ENCODE peak calls at places on chromosomes 6 and 20, in five cellular contexts. S is T-helper 9 cell, P is SHP77, E is NCI-H2171, V is fibroblast of the conjunctiva. L is an unnamed sample.

GRCh38 chr6:168582581-168582981 is 141.6 kb downstream of the SMOC2 start:
- DNase-seq in S (no peak), P (no peak), E (no peak), V (no peak), L (no peak)

GRCh38 chr6:4355241-4355640 is 219.9 kb upstream of the ECI2 start:
- DNase-seq in S (no peak), P (no peak), E (no peak), V (peak; percentile 24), L (no peak)

GRCh38 chr6:144055121-144055931 is 40.0 kb downstream of the SF3B5 start:
- DNase-seq in S (no peak), P (no peak), E (no peak), V (no peak), L (peak; percentile 45)

GRCh38 chr6:14647311-14647710 is 529.7 kb downstream of the CD83 start:
- DNase-seq in S (no peak), P (no peak), E (no peak), V (no peak), L (no peak)

GRCh38 chr6:136751478-136751956 is 40.8 kb downstream of the MAP3K5 start:
- DNase-seq in S (no peak), P (no peak), E (no peak), V (no peak), L (no peak)

GRCh38 chr6:159533016-159533415 is 160.0 kb downstream of the SOD2 start:
- DNase-seq in S (no peak), P (no peak), E (no peak), V (no peak), L (no peak)

GRCh38 chr6:42781811-42782688 is at the start of gene BICRAL:
- DNase-seq in S (peak; percentile 75), P (no peak), E (peak; percentile 84), V (peak; percentile 82), L (peak; percentile 71)

GRCh38 chr20:21101453-21102251 is 4.5 kb downstream of the LINC00237 start:
- DNase-seq in S (no peak), P (no peak), E (no peak), V (no peak), L (peak; percentile 3)

GRCh38 chr6:157030756-157031155 is 253.6 kb downstream of the ARID1B start:
- DNase-seq in S (no peak), P (no peak), E (no peak), V (no peak), L (no peak)

GRCh38 chr6:55922406-55922805 is 47.0 kb upstream of the BMP5 start:
- DNase-seq in S (no peak), P (no peak), E (no peak), V (no peak), L (no peak)

GRCh38 chr6:120869397-120869796 is 464.9 kb downstream of the TBC1D32 start:
- DNase-seq in S (no peak), P (no peak), E (no peak), V (no peak), L (no peak)

GRCh38 chr6:70694371-70694770 is 26.7 kb downstream of the SMAP1 start:
- DNase-seq in S (no peak), P (no peak), E (no peak), V (no peak), L (no peak)

GRCh38 chr6:64803470-64804166 is 903.4 kb downstream of the EYS start:
- DNase-seq in S (no peak), P (no peak), E (no peak), V (no peak), L (no peak)

GRCh38 chr6:88899569-88900316 is 63.7 kb downstream of the RNGTT start:
- DNase-seq in S (no peak), P (peak; percentile 6), E (no peak), V (no peak), L (no peak)

L was measured in activated gamma-delta T cell treated with Interleukin-2 at 50 U/mL for 16 hours.